ENCODE peak calls at places on chromosome 14, in ten cellular contexts. I is mammary epithelial cell, W is BE2C, T is transverse colon, P is HFF-Myc, F is lower leg skin, L is heart right ventricle, H is AG04450, K is fibroblast of mammary gland, C is neural progenitor cell. N is an unnamed sample.

GRCh38 chr14:45698462-45699134 is 445.6 kb upstream of the MIS18BP1 start:
- DNase-seq in T (peak), P (no peak), C (no peak), I (peak), H (no peak), L (no peak), W (peak), F (no peak), K (no peak), N (no peak)

GRCh38 chr14:67514650-67515385 is 18.3 kb upstream of the PLEKHH1 start:
- DNase-seq in W (peak), C (peak), P (no peak), F (no peak), L (peak), I (no peak), K (peak), T (peak), H (no peak), N (peak)

GRCh38 chr14:100590726-100591452 is 3.7 kb upstream of the BEGAIN start:
- DNase-seq in T (peak), P (no peak), C (no peak), L (no peak), W (peak), F (no peak), K (no peak), I (no peak), H (no peak), N (peak)

GRCh38 chr14:100307215-100308111 is 1.2 kb upstream of the SLC25A29 start:
- DNase-seq in L (peak), H (no peak), C (peak), I (no peak), F (no peak), T (peak), P (no peak), W (peak), K (no peak), N (peak)

GRCh38 chr14:27485193-27485592 is 887.4 kb upstream of the NOVA1 start:
- DNase-seq in L (no peak), T (no peak), W (no peak), I (no peak), H (no peak), K (no peak), P (no peak), C (no peak), F (no peak), N (no peak)

GRCh38 chr14:88621090-88621489 is 58.3 kb downstream of the ZC3H14 start:
- DNase-seq in W (no peak), I (no peak), T (no peak), C (no peak), L (no peak), K (no peak), F (no peak), P (no peak), H (no peak), N (no peak)

GRCh38 chr14:29282169-29282568 is 515.6 kb downstream of the FOXG1 start:
- DNase-seq in C (no peak), T (no peak), W (no peak), K (peak), P (no peak), I (no peak), F (no peak), H (peak), L (no peak), N (no peak)

GRCh38 chr14:49940805-49941421 is 48.0 kb downstream of the ARF6 start:
- DNase-seq in T (no peak), F (no peak), C (no peak), I (no peak), W (no peak), H (no peak), P (no peak), L (no peak), K (peak), N (no peak)

GRCh38 chr14:49977126-49977841 is 84.4 kb downstream of the ARF6 start:
- DNase-seq in P (no peak), H (no peak), W (no peak), L (no peak), C (no peak), I (no peak), F (no peak), T (no peak), K (no peak), N (no peak)

GRCh38 chr14:95535226-95536021 is 574 bp downstream of the GLRX5 start:
- DNase-seq in T (no peak), L (peak), W (no peak), P (no peak), H (no peak), K (no peak), C (peak), I (no peak), F (no peak), N (peak)

GRCh38 chr14:68393178-68393763 is 399.6 kb downstream of the ZFP36L1 start:
- DNase-seq in L (no peak), I (no peak), P (no peak), T (no peak), C (peak), H (no peak), K (no peak), W (no peak), F (no peak), N (no peak)

GRCh38 chr14:20675669-20676068 is 8.7 kb upstream of the RNASE4 start:
- DNase-seq in K (no peak), I (no peak), L (no peak), H (no peak), T (no peak), P (no peak), F (no peak), C (no peak), W (no peak), N (no peak)

GRCh38 chr14:22928237-22929103 is 706 bp downstream of the PRMT5 start:
- DNase-seq in W (no peak), H (no peak), K (no peak), P (no peak), C (peak), F (no peak), T (no peak), I (no peak), L (no peak), N (no peak)

GRCh38 chr14:21104448-21105060 is 3.7 kb downstream of the TMEM253 start:
- DNase-seq in L (peak), K (peak), T (peak), H (no peak), F (peak), P (no peak), I (peak), C (peak), W (peak), N (peak)

GRCh38 chr14:65877187-65877586 is 464.7 kb downstream of the FUT8 start:
- DNase-seq in H (no peak), W (no peak), I (no peak), F (no peak), C (no peak), L (no peak), T (no peak), K (no peak), P (no peak), N (no peak)

DNA sequence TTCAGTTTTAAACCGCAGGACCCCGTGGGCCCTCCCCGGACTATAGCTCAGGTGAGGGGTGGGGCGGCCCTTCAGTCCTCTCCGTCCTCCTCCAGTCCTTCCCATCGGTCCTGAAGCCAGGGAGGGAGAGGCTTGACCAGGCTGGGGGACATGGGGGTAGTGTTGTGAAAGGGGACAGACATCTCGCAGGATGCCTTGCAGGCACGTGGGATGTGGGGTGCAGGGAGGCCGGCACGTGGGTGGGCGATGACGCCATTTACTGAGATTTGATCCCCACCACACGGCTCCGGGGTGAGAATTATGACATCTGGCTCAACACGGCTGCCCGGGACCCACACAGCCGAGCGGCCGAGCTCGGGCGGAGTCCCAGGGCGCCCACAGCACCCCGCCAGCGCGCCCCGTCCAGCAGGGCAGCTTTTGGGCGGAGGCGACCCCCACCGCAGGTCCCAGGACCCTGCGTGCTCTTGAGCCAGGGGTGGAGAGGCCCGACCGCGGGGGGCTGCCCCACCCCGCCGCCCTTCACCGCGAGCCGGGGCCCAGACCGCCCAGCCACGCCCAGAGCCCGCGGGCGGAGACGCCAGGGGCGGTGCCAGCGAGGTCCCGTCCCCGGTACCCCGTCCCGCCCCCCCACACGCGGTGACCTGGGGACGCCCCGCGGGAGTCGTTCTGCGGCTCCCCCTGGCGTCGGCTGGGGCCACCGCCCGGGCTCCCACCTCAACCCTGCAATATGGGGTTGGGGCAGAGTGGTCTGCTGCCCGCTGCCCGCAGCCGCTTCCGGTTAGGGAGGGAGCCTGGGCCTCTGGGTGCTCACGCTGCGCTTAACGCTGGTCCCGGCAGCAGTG is 3.3 kb upstream of the EXOC3L4 start:
- DNase-seq in H (no peak), P (no peak), T (peak), C (peak), F (no peak), K (peak), I (no peak), W (peak), L (peak), N (peak)
- H3K4me3 ChIP-seq in H (peak), P (peak), T (peak), C (peak), F (no peak), K (peak), I (peak), W (peak), L (peak), N (peak)

GRCh38 chr14:103136388-103137271 is 13.4 kb downstream of the TNFAIP2 start:
- DNase-seq in T (no peak), F (no peak), I (peak), K (peak), W (no peak), C (peak), L (no peak), P (no peak), H (no peak), N (peak)
- TF ChIP-seq CTCF in T (no peak), F (no peak), I (no peak), K (no peak), W (no peak), C (no peak), L (no peak), P (no peak), H (no peak), N (no peak)

GRCh38 chr14:103716091-103716801 is 636 bp downstream of the ZFYVE21 start:
- DNase-seq in H (no peak), L (peak), C (no peak), K (no peak), P (no peak), I (no peak), W (no peak), T (peak), F (no peak), N (peak)

GRCh38 chr14:103715052-103716000 is at the start of the genes XRCC3 and ZFYVE21:
- DNase-seq in C (peak), L (peak), K (peak), H (peak), F (peak), T (peak), I (peak), W (peak), P (peak), N (peak)

GRCh38 chr14:103712633-103713247 is 2.5 kb downstream of the XRCC3 start:
- DNase-seq in F (no peak), H (no peak), T (no peak), P (no peak), C (no peak), W (no peak), L (no peak), K (no peak), I (no peak), N (peak)

GRCh38 chr14:103713304-103714062 is 1.8 kb downstream of the XRCC3 start:
- DNase-seq in P (no peak), C (no peak), W (no peak), F (no peak), H (no peak), L (no peak), T (no peak), K (no peak), I (peak), N (no peak)

DNA sequence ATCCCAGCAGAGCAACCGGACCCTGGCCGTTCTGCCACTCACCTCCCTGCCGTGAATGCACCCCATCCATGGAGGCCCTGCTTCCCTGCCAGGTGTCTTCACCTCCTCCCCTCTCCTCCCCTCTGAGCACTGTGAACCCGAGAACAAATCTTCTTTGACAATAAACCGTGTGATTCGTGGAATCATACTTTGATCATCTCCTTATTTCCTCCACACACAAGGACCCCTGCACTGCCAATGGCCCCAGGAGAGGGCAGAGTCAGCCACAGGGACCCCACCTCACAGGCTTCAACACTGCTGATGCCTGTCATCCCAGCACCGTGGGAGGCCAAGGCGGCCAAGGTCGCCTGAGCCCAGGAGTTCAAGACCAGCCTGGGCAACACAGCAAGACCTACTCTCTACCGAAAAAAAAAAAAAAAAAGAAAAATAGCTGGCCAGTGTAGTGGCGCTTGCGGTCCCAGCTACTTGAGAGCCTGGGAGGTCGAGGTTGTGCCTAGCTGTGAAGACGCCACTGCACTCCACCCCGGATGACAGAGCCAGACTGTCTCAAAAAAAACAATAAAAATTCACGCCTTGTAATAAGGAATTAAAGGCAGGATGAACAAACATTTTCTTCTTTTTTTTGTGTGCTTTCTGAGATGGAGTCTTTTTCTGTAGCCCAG is 1.1 kb downstream of the XRCC3 start:
- DNase-seq in W (no peak), T (no peak), H (no peak), I (no peak), L (no peak), K (no peak), C (no peak), P (no peak), F (no peak), N (no peak)
- H3K4me3 ChIP-seq in W (peak), T (peak), H (peak), I (peak), L (peak), K (peak), C (peak), P (peak), F (no peak), N (no peak)

GRCh38 chr14:104404922-104405321 is 174.6 kb upstream of the C14orf180 start:
- DNase-seq in K (no peak), I (no peak), F (no peak), C (no peak), H (no peak), T (no peak), W (no peak), P (no peak), L (no peak), N (no peak)

GRCh38 chr14:104401785-104402184 is 177.8 kb upstream of the C14orf180 start:
- DNase-seq in W (no peak), F (no peak), C (no peak), H (no peak), P (no peak), L (no peak), K (no peak), I (no peak), T (no peak), N (no peak)

GRCh38 chr14:104400355-104400754 is 179.2 kb upstream of the C14orf180 start:
- DNase-seq in K (no peak), P (no peak), I (no peak), F (no peak), T (no peak), W (no peak), C (no peak), H (no peak), L (no peak), N (no peak)

GRCh38 chr14:104403421-104404220 is 175.9 kb upstream of the C14orf180 start:
- DNase-seq in T (no peak), K (no peak), W (no peak), H (no peak), I (no peak), C (no peak), L (no peak), P (no peak), F (no peak), N (peak)

GRCh38 chr14:104405566-104406226 is 173.9 kb upstream of the C14orf180 start:
- DNase-seq in K (no peak), I (no peak), C (no peak), L (no peak), F (no peak), T (no peak), H (no peak), W (no peak), P (no peak), N (peak)
- TF ChIP-seq CTCF in K (no peak), I (no peak), C (no peak), L (no peak), F (no peak), T (no peak), H (no peak), W (no peak), P (no peak), N (no peak)

GRCh38 chr14:53306267-53306721 is 153.2 kb upstream of the DDHD1 start:
- DNase-seq in T (peak), L (peak), W (peak), C (peak), P (no peak), I (no peak), K (peak), F (no peak), H (peak), N (no peak)

GRCh38 chr14:53304726-53305381 is 151.7 kb upstream of the DDHD1 start:
- DNase-seq in H (peak), T (no peak), L (no peak), P (no peak), C (peak), W (no peak), K (peak), F (no peak), I (no peak), N (no peak)

GRCh38 chr14:53310412-53310811 is 157.3 kb upstream of the DDHD1 start:
- DNase-seq in P (no peak), L (no peak), H (no peak), C (no peak), W (no peak), I (no peak), F (no peak), K (no peak), T (no peak), N (no peak)

DNA sequence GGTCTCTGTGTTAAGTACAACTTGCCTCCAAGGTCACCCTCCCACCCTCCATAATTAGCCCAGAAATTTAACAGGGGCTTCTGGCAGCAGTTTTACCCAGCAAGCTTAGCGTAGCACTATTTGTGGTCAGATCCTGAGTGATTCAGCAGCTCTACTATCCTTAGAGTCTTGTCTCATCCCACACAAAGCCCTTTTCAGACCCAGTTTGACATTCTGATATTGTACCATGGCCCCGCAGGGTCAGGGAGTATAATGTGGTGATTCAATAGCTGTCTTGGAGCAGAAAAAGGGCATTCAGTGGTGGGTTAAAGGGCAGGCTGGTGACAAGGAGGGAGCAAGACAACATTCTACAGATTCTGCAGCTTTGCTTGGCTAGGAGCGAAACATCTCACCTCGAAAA is 153.8 kb upstream of the DDHD1 start:
- DNase-seq in L (no peak), F (no peak), P (no peak), C (peak), T (no peak), I (peak), W (no peak), K (peak), H (peak), N (no peak)
- H3K4me3 ChIP-seq in L (peak), F (no peak), P (peak), C (peak), T (no peak), I (peak), W (peak), K (peak), H (no peak), N (no peak)

N was measured in left lung.